ENCODE peak calls at places on chromosome 13, in four cellular contexts. G is mucosa of gallbladder, P is psoas muscle, B is Daoy. X is an unnamed sample.

GRCh38 chr13:99257291-99257690 is 888 bp downstream of the GPR18 start:
- DNase-seq in G (no peak), P (no peak), B (no peak), X (no peak)

GRCh38 chr13:34901577-34901976 is 40.5 kb upstream of the NBEA start:
- DNase-seq in G (no peak), P (no peak), B (no peak), X (no peak)

GRCh38 chr13:113883314-113883811 is 19.5 kb upstream of the GAS6 start:
- DNase-seq in G (no peak), P (no peak), B (no peak), X (no peak)

GRCh38 chr13:59086147-59086546 is 1077.6 kb downstream of the DIAPH3 start:
- DNase-seq in G (no peak), P (no peak), B (no peak), X (no peak)

GRCh38 chr13:73336789-73337188 is 278.0 kb downstream of the KLF5 start:
- DNase-seq in G (no peak), P (no peak), B (no peak), X (no peak)

GRCh38 chr13:113555141-113555540 is 29.4 kb upstream of the TFDP1 start:
- DNase-seq in G (no peak), P (no peak), B (no peak), X (no peak)

GRCh38 chr13:112066624-112067004 is 335 bp upstream of the SOX1 start:
- DNase-seq in G (peak), P (peak), B (peak), X (peak)

GRCh38 chr13:43245374-43245964 is 222.1 kb downstream of the DNAJC15 start:
- DNase-seq in G (no peak), P (no peak), B (peak), X (no peak)

GRCh38 chr13:75173457-75174356 is 308.3 kb downstream of the TBC1D4 start:
- DNase-seq in G (no peak), P (no peak), B (no peak), X (peak)

GRCh38 chr13:39159393-39159792 is 121.1 kb downstream of the NHLRC3 start:
- DNase-seq in G (no peak), P (no peak), B (no peak), X (peak)

GRCh38 chr13:91119643-91120042 is 227.8 kb upstream of the MIR17HG start:
- DNase-seq in G (no peak), P (no peak), B (no peak), X (no peak)

GRCh38 chr13:63206431-63206830 is 1790.8 kb upstream of the PCDH20 start:
- DNase-seq in G (no peak), P (no peak), B (no peak), X (no peak)

GRCh38 chr13:24360106-24360505 is 50.7 kb downstream of the C1QTNF9 start:
- DNase-seq in G (no peak), P (no peak), B (no peak), X (no peak)

GRCh38 chr13:95948646-95949045 is 104.6 kb downstream of the UGGT2 start:
- DNase-seq in G (no peak), P (no peak), B (peak), X (no peak)

GRCh38 chr13:112711528-112712265 is 21.9 kb downstream of the ATP11A start:
- DNase-seq in G (peak), P (peak), B (peak), X (peak)

GRCh38 chr13:105665284-105665683 is 870.2 kb downstream of the EFNB2 start:
- DNase-seq in G (no peak), P (no peak), B (peak), X (no peak)

X was measured in NCI-H2227 treated with DMSO at 0.1 percent for 48 hours.